ENCODE peak calls at places on chromosome 16, in six cellular contexts. N, O, C, H, T and K are unnamed samples.

GRCh38 chr16:14302399-14303181 is 231.5 kb downstream of the MRTFB start:
- DNase-seq in N (peak), O (peak), C (no peak), H (no peak), T (no peak), K (no peak)

GRCh38 chr16:19522369-19523159 is 666 bp upstream of the GDE1 start:
- DNase-seq in N (no peak), O (no peak), C (no peak), H (no peak), T (peak), K (no peak)

GRCh38 chr16:85220125-85220839 is 108.0 kb upstream of the CIBAR2 start:
- DNase-seq in N (no peak), O (peak), C (peak), H (peak), T (no peak), K (no peak)

GRCh38 chr16:72092832-72093447 is 480 bp downstream of the TXNL4B start:
- DNase-seq in N (no peak), O (no peak), C (peak), H (no peak), T (no peak), K (no peak)

GRCh38 chr16:85202631-85203461 is 90.6 kb upstream of the CIBAR2 start:
- DNase-seq in N (peak), O (peak), C (peak), H (no peak), T (no peak), K (no peak)

GRCh38 chr16:52552643-52553042 is 5.7 kb upstream of the TOX3 start:
- DNase-seq in N (no peak), O (no peak), C (no peak), H (no peak), T (no peak), K (peak)

GRCh38 chr16:75420987-75421819 is 12.1 kb downstream of the CFDP1 start:
- DNase-seq in N (peak), O (no peak), C (peak), H (peak), T (no peak), K (no peak)

GRCh38 chr16:72991211-72991610 is 56.7 kb downstream of the ZFHX3 start:
- DNase-seq in N (no peak), O (no peak), C (no peak), H (no peak), T (no peak), K (no peak)

GRCh38 chr16:53784312-53784711 is 80.4 kb downstream of the FTO start:
- DNase-seq in N (no peak), O (no peak), C (no peak), H (no peak), T (no peak), K (no peak)

GRCh38 chr16:53780051-53780450 is 76.1 kb downstream of the FTO start:
- DNase-seq in N (no peak), O (no peak), C (no peak), H (no peak), T (no peak), K (no peak)

GRCh38 chr16:53785044-53785443 is 81.1 kb downstream of the FTO start:
- DNase-seq in N (no peak), O (no peak), C (peak), H (no peak), T (no peak), K (no peak)

GRCh38 chr16:53781023-53781605 is 77.2 kb downstream of the FTO start:
- DNase-seq in N (no peak), O (no peak), C (no peak), H (no peak), T (no peak), K (peak)

GRCh38 chr16:53782148-53782547 is 78.2 kb downstream of the FTO start:
- DNase-seq in N (no peak), O (no peak), C (no peak), H (no peak), T (no peak), K (no peak)
- H3K27ac ChIP-seq in N (no peak), O (no peak), C (no peak), H (no peak), T (peak), K (no peak)

GRCh38 chr16:80084163-80084562 is 456.6 kb upstream of the DYNLRB2 start:
- DNase-seq in N (no peak), O (no peak), C (peak), H (no peak), T (no peak), K (no peak)

GRCh38 chr16:80085606-80086005 is 455.2 kb upstream of the DYNLRB2 start:
- DNase-seq in N (no peak), O (no peak), C (no peak), H (no peak), T (no peak), K (peak)

GRCh38 chr16:80081851-80082250 is 458.9 kb upstream of the DYNLRB2 start:
- DNase-seq in N (no peak), O (no peak), C (no peak), H (no peak), T (no peak), K (no peak)

GRCh38 chr16:80080287-80080851 is 460.4 kb upstream of the DYNLRB2 start:
- DNase-seq in N (no peak), O (no peak), C (no peak), H (no peak), T (no peak), K (no peak)

GRCh38 chr16:80084614-80085013 is 456.2 kb upstream of the DYNLRB2 start:
- DNase-seq in N (peak), O (peak), C (peak), H (no peak), T (no peak), K (no peak)
- H3K27ac ChIP-seq in N (no peak), O (no peak), C (no peak), H (no peak), T (no peak), K (peak)

GRCh38 chr16:81551141-81551808 is 106.7 kb downstream of the CMIP start:
- DNase-seq in N (no peak), O (no peak), C (peak), H (peak), T (no peak), K (no peak)
- H3K27ac ChIP-seq in N (no peak), O (no peak), C (no peak), H (peak), T (peak), K (peak)

GRCh38 chr16:87178177-87178863 is 138.9 kb downstream of the C16orf95 start:
- DNase-seq in N (peak), O (no peak), C (peak), H (no peak), T (no peak), K (no peak)
- H3K27ac ChIP-seq in N (no peak), O (no peak), C (no peak), H (no peak), T (no peak), K (no peak)

GRCh38 chr16:6803171-6803570 is 529.5 kb upstream of the RBFOX1 start:
- DNase-seq in N (no peak), O (no peak), C (no peak), H (no peak), T (no peak), K (no peak)
- H3K27ac ChIP-seq in N (no peak), O (peak), C (no peak), H (no peak), T (no peak), K (no peak)

DNA sequence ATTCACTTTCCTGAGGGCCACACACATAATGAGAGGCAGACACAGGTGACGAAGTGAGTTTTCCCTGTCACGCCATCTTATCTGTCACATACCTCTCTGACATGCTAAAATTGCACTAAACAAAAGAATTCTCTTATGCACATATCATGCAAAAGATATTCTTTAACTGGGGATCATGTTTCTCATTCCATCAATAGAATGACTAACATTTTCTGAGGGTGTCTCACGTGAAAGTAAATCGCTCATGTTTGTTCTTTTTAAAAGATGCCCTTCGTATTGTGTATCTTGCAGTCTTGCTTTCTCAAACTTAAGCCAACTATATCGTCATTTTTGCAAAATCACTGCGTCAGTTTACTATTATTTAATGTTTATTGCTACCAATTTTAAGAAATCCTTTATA is 306.4 kb downstream of the WWOX start:
- DNase-seq in N (no peak), O (no peak), C (no peak), H (no peak), T (no peak), K (no peak)
- H3K27ac ChIP-seq in N (no peak), O (no peak), C (no peak), H (no peak), T (no peak), K (no peak)

GRCh38 chr16:28187595-28188004 is 24.2 kb downstream of the XPO6 start:
- DNase-seq in N (no peak), O (no peak), C (no peak), H (no peak), T (no peak), K (no peak)

GRCh38 chr16:28191364-28191985 is 20.3 kb downstream of the XPO6 start:
- DNase-seq in N (no peak), O (no peak), C (no peak), H (no peak), T (no peak), K (peak)

GRCh38 chr16:28189237-28189636 is 22.5 kb downstream of the XPO6 start:
- DNase-seq in N (no peak), O (no peak), C (no peak), H (no peak), T (no peak), K (no peak)

GRCh38 chr16:28186752-28187151 is 25.0 kb downstream of the XPO6 start:
- DNase-seq in N (no peak), O (no peak), C (no peak), H (no peak), T (no peak), K (no peak)

DNA sequence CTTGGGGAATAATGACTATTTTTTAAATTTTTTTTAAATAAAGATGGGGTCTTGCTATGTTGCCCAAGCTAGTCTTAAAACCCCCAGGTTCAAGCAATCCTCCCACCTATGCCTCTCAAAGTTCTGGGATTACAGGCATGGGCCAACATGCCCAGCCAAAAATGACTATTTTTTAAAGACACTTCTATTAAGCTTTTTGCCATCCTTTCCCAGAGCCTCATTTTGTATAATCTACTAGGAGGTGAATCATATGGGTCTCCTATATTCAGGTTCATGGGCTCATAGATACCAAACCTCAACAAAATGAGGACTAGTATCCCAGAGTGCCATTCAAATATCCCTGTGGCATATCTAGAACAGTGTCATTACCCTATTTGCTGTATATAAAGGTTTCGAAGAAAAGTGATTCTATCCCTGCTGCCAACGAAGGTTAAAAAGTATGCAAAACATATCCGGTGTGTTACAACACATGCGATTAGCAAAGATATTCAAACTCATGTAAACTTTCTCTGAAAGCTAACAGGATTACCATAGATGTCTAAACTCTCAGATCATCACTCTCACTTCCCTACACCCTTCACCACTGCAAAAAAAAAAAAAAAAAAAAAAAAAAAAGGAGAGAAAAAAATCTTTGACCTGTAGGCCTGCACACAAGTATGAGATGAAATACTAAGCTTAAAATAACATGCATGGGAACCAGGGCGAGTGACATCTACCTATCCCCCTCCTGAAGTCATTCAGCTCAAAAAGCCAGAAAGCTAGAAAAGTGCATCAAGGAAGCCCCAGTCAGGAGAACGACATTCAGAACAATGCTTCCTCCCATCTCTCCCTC is 23.5 kb downstream of the XPO6 start:
- DNase-seq in N (no peak), O (no peak), C (peak), H (no peak), T (no peak), K (no peak)
- H3K27ac ChIP-seq in N (no peak), O (no peak), C (no peak), H (peak), T (no peak), K (no peak)